ENCODE peak calls at places on chromosome 7, in nine cellular contexts. D is upper lobe of right lung, L is mammary epithelial cell, U is astrocyte, J is Right ventricle myocardium superior, N is substantia nigra, H is GOT3, Z is GM04503, G is kidney. R is an unnamed sample.

GRCh38 chr7:47484923-47485639 is 96.8 kb downstream of the TNS3 start:
- DNase-seq in G (peak), H (no peak), Z (no peak), U (no peak), J (peak), D (no peak), L (no peak), N (no peak), R (no peak)

GRCh38 chr7:74061840-74062539 is 21.6 kb upstream of the LIMK1 start:
- DNase-seq in D (peak), H (peak), N (peak), U (peak), G (peak), J (peak), Z (peak), L (peak), R (peak)

GRCh38 chr7:140673770-140674155 is 1.0 kb downstream of the ADCK2 start:
- DNase-seq in D (no peak), U (no peak), L (no peak), H (no peak), G (no peak), J (no peak), Z (no peak), N (no peak), R (no peak)

GRCh38 chr7:101486056-101486763 is 123.5 kb downstream of the COL26A1 start:
- DNase-seq in N (no peak), U (peak), H (no peak), G (peak), Z (no peak), L (no peak), J (no peak), D (no peak), R (no peak)

GRCh38 chr7:88205179-88205578 is 14.7 kb downstream of the SRI start:
- DNase-seq in U (no peak), D (no peak), Z (no peak), J (no peak), H (no peak), G (no peak), L (no peak), N (no peak), R (no peak)

GRCh38 chr7:57203161-57203791 is 71.0 kb upstream of the ZNF479 start:
- DNase-seq in U (no peak), N (peak), H (no peak), G (peak), Z (no peak), L (no peak), D (peak), J (no peak), R (no peak)

GRCh38 chr7:138064856-138065357 is 11.4 kb upstream of the AKR1D1 start:
- DNase-seq in N (no peak), D (no peak), Z (peak), G (no peak), L (peak), H (peak), J (no peak), U (no peak), R (no peak)

GRCh38 chr7:18974803-18975202 is 142.6 kb downstream of the TWIST1 start:
- DNase-seq in L (peak), Z (no peak), G (no peak), D (no peak), H (no peak), N (no peak), U (peak), J (no peak), R (no peak)

GRCh38 chr7:50296799-50297198 is 7.7 kb upstream of the IKZF1 start:
- DNase-seq in H (no peak), U (no peak), G (no peak), Z (no peak), L (no peak), J (no peak), D (no peak), N (no peak), R (no peak)

GRCh38 chr7:95342642-95343252 is 18.4 kb upstream of the PON1 start:
- DNase-seq in N (no peak), L (no peak), U (no peak), D (no peak), J (no peak), H (no peak), G (no peak), Z (no peak), R (no peak)

GRCh38 chr7:73701357-73701995 is 18.0 kb downstream of the STX1A start:
- DNase-seq in N (no peak), G (no peak), H (no peak), D (no peak), Z (no peak), L (no peak), J (peak), U (peak), R (no peak)

GRCh38 chr7:140734096-140734495 is 37.6 kb downstream of the NDUFB2 start:
- DNase-seq in H (no peak), D (no peak), N (no peak), U (no peak), Z (no peak), L (no peak), J (no peak), G (no peak), R (no peak)

GRCh38 chr7:105307163-105307672 is 81.5 kb downstream of the SRPK2 start:
- DNase-seq in U (no peak), N (no peak), H (no peak), Z (no peak), D (no peak), L (no peak), J (no peak), G (no peak), R (no peak)

GRCh38 chr7:96636342-96636865 is 73.2 kb downstream of the SEM1 start:
- DNase-seq in N (no peak), J (no peak), L (no peak), G (no peak), U (peak), D (no peak), Z (peak), H (no peak), R (no peak)

GRCh38 chr7:23347682-23348180 is 48.6 kb downstream of the MALSU1 start:
- DNase-seq in D (no peak), G (no peak), H (no peak), L (peak), Z (peak), N (no peak), U (peak), J (no peak), R (no peak)

GRCh38 chr7:70776627-70777101 is 355.3 kb upstream of the GALNT17 start:
- DNase-seq in G (no peak), L (peak), J (no peak), D (no peak), Z (peak), N (peak), U (peak), H (no peak), R (no peak)

GRCh38 chr7:37493810-37494209 is 45.1 kb upstream of the ELMO1 start:
- DNase-seq in L (no peak), J (no peak), G (no peak), Z (no peak), N (no peak), H (no peak), D (no peak), U (no peak), R (no peak)

GRCh38 chr7:99740573-99741437 is 5.8 kb upstream of the CYP3A7 start:
- DNase-seq in L (peak), Z (peak), N (no peak), G (no peak), U (no peak), J (no peak), H (no peak), D (no peak), R (no peak)

GRCh38 chr7:141320287-141320686 is 230.9 kb upstream of the AGK start:
- DNase-seq in L (no peak), Z (no peak), D (no peak), N (no peak), J (no peak), U (no peak), G (no peak), H (no peak), R (no peak)